ENCODE peak calls at places on chromosome 9, in eight cellular contexts. K is stimulated activated naive B cell treated with anti-CD40 and anti-IgM and Interleukin-4, amounts not matched to agents 10 μg/mL and 1 μg/mL and 100 μg/mL, for 72 hours; O is substantia nigra; R is thyroid gland; N is activated CD8-positive, alpha-beta T cell treated with anti-CD3 and anti-CD28 coated beads, Interleukin-2, amount 10 ng/mL, durations not matched to agents 7 days and 5 days; Z is colonic mucosa; V is NCI-H526 treated with DMSO at 0.1 percent for 48 hours; G is glutamatergic neuron. F is an unnamed sample.

GRCh38 chr9:136025481-136025880 is 64.3 kb upstream of the UBAC1 start:
- DNase-seq in G (no peak), K (no peak), Z (no peak), N (no peak), R (no peak), O (no peak), V (no peak), F (no peak)

GRCh38 chr9:119951090-119951489 is 581.9 kb upstream of the BRINP1 start:
- DNase-seq in Z (no peak), G (no peak), K (no peak), R (peak), V (no peak), O (no peak), N (no peak), F (peak)

GRCh38 chr9:101485873-101486692 is 47.6 kb upstream of the RNF20 start:
- DNase-seq in Z (peak), O (no peak), K (no peak), V (peak), R (peak), G (peak), N (no peak), F (peak)

GRCh38 chr9:80873861-80874260 is 815.5 kb downstream of the TLE1 start:
- DNase-seq in Z (no peak), O (no peak), N (no peak), K (no peak), R (no peak), V (no peak), G (no peak), F (peak)

GRCh38 chr9:114156311-114156657 is 947 bp downstream of the COL27A1 start:
- DNase-seq in Z (no peak), K (no peak), O (no peak), V (no peak), G (no peak), R (peak), N (peak), F (peak)

GRCh38 chr9:126093771-126094170 is 232.9 kb upstream of the MVB12B start:
- DNase-seq in Z (no peak), N (no peak), R (no peak), O (no peak), G (no peak), V (no peak), K (no peak), F (no peak)

GRCh38 chr9:136079211-136079915 is 15.7 kb downstream of the NACC2 start:
- DNase-seq in R (peak), O (no peak), V (peak), Z (no peak), G (no peak), K (no peak), N (no peak), F (peak)

GRCh38 chr9:125409637-125410521 is 148.3 kb downstream of the GAPVD1 start:
- DNase-seq in O (no peak), V (no peak), K (no peak), Z (no peak), N (peak), G (no peak), R (no peak), F (peak)

GRCh38 chr9:104028827-104029226 is 65.3 kb upstream of the SMC2 start:
- DNase-seq in K (no peak), G (no peak), O (no peak), N (no peak), V (no peak), R (no peak), Z (no peak), F (no peak)

GRCh38 chr9:18502546-18502945 is 28.6 kb downstream of the ADAMTSL1 start:
- DNase-seq in G (no peak), K (no peak), N (no peak), Z (no peak), R (no peak), O (no peak), V (no peak), F (no peak)

GRCh38 chr9:6805532-6805931 is 47.8 kb downstream of the KDM4C start:
- DNase-seq in V (no peak), O (no peak), Z (no peak), R (peak), K (no peak), N (no peak), G (peak), F (peak)

GRCh38 chr9:106888992-106889631 is 26.1 kb downstream of the ZNF462 start:
- DNase-seq in K (no peak), Z (no peak), O (no peak), G (no peak), V (no peak), R (no peak), N (no peak), F (no peak)

GRCh38 chr9:110742741-110743371 is 74.3 kb downstream of the MUSK start:
- DNase-seq in K (no peak), V (no peak), Z (no peak), O (no peak), G (no peak), N (no peak), R (peak), F (peak)

GRCh38 chr9:96360976-96361375 is 22.5 kb downstream of the SLC35D2 start:
- DNase-seq in N (no peak), O (no peak), Z (no peak), R (no peak), G (no peak), V (no peak), K (no peak), F (no peak)

GRCh38 chr9:35948901-35949318 is 9.0 kb downstream of the OR2S2 start:
- DNase-seq in N (no peak), K (no peak), Z (peak), G (no peak), R (peak), V (no peak), O (no peak), F (no peak)

GRCh38 chr9:106954974-106955850 is 92.2 kb downstream of the ZNF462 start:
- DNase-seq in V (no peak), O (no peak), R (no peak), G (no peak), N (no peak), K (no peak), Z (no peak), F (no peak)

GRCh38 chr9:129611302-129611800 is 9.6 kb downstream of the C9orf50 start:
- DNase-seq in O (no peak), K (no peak), V (no peak), Z (no peak), G (no peak), N (no peak), R (no peak), F (no peak)

GRCh38 chr9:89579741-89580395 is 24.9 kb upstream of the GADD45G start:
- DNase-seq in K (no peak), G (no peak), O (no peak), Z (no peak), N (peak), V (no peak), R (no peak), F (no peak)

GRCh38 chr9:14218253-14218652 is 95.7 kb downstream of the NFIB start:
- DNase-seq in V (peak), Z (no peak), N (no peak), G (no peak), R (peak), K (no peak), O (no peak), F (no peak)

GRCh38 chr9:123789893-123790292 is 140.0 kb downstream of the DENND1A start:
- DNase-seq in Z (no peak), K (no peak), O (no peak), G (no peak), R (no peak), N (no peak), V (no peak), F (no peak)

GRCh38 chr9:5549671-5550650 is 39.6 kb downstream of the PDCD1LG2 start:
- DNase-seq in G (no peak), Z (no peak), N (no peak), K (no peak), R (no peak), V (no peak), O (no peak), F (peak)

GRCh38 chr9:37729499-37729898 is 24.1 kb upstream of the TRMT10B start:
- DNase-seq in G (no peak), Z (no peak), O (no peak), N (no peak), K (no peak), V (no peak), R (no peak), F (no peak)

GRCh38 chr9:133114451-133114885 is 6.6 kb downstream of the RALGDS start:
- DNase-seq in V (peak), N (no peak), K (no peak), G (peak), O (peak), R (peak), Z (no peak), F (no peak)

GRCh38 chr9:112283854-112284253 is 49.6 kb downstream of the PTBP3 start:
- DNase-seq in R (no peak), Z (no peak), O (no peak), N (no peak), G (no peak), V (no peak), K (no peak), F (no peak)

GRCh38 chr9:129141066-129142041 is 30.1 kb downstream of the PTPA start:
- DNase-seq in N (peak), O (no peak), Z (peak), G (peak), K (peak), R (peak), V (peak), F (peak)

GRCh38 chr9:135328485-135329417 is 150.8 kb upstream of the PPP1R26 start:
- DNase-seq in G (no peak), V (no peak), O (no peak), N (peak), Z (no peak), K (no peak), R (no peak), F (peak)

GRCh38 chr9:68747043-68747533 is 42.0 kb downstream of the PIP5K1B start:
- DNase-seq in Z (no peak), N (no peak), O (no peak), V (no peak), R (no peak), G (no peak), K (no peak), F (no peak)

GRCh38 chr9:77756449-77756848 is 108.3 kb upstream of the GNA14 start:
- DNase-seq in K (no peak), N (no peak), O (no peak), Z (no peak), R (no peak), V (no peak), G (no peak), F (no peak)

GRCh38 chr9:98964201-98964600 is 20.5 kb downstream of the COL15A1 start:
- DNase-seq in K (no peak), O (no peak), N (no peak), G (no peak), Z (no peak), V (no peak), R (no peak), F (no peak)

GRCh38 chr9:129568560-129569505 is 52.1 kb downstream of the C9orf50 start:
- DNase-seq in V (no peak), G (peak), Z (peak), O (peak), R (peak), N (peak), K (no peak), F (peak)

GRCh38 chr9:83220737-83221136 is 157.8 kb upstream of the RASEF start:
- DNase-seq in R (peak), O (no peak), G (no peak), Z (no peak), N (no peak), V (no peak), K (no peak), F (peak)

GRCh38 chr9:34334337-34334824 is 5.0 kb downstream of the NUDT2 start:
- DNase-seq in N (no peak), Z (no peak), V (peak), R (no peak), G (no peak), K (no peak), O (peak), F (peak)

GRCh38 chr9:12604154-12604825 is 88.9 kb upstream of the TYRP1 start:
- DNase-seq in Z (no peak), G (no peak), O (no peak), K (no peak), R (no peak), V (no peak), N (no peak), F (no peak)

GRCh38 chr9:6955251-6955921 is 197.6 kb downstream of the KDM4C start:
- DNase-seq in R (peak), G (no peak), K (no peak), N (no peak), O (no peak), V (peak), Z (no peak), F (peak)

GRCh38 chr9:97908736-97909135 is 13.6 kb downstream of the TRMO start:
- DNase-seq in R (no peak), Z (no peak), G (no peak), O (no peak), K (no peak), V (no peak), N (peak), F (no peak)

GRCh38 chr9:20355022-20355421 is 267.3 kb downstream of the MLLT3 start:
- DNase-seq in V (no peak), K (no peak), G (no peak), R (no peak), Z (no peak), O (no peak), N (no peak), F (peak)

GRCh38 chr9:12640866-12641636 is 52.1 kb upstream of the TYRP1 start:
- DNase-seq in K (no peak), G (no peak), Z (no peak), R (no peak), V (peak), O (no peak), N (no peak), F (no peak)

F was measured in osteoblast.